ENCODE peak calls at places on chromosomes 16 and 17, in five cellular contexts. O is activated CD4-positive, alpha-beta T cell treated with anti-CD3 and anti-CD28 coated beads for 4 hours; F is stimulated activated CD8-positive, alpha-beta memory T cell treated with anti-CD3 and anti-CD28 coated beads, Interleukin-7, amount 100 ng/mL, for 1 hour; C is T-helper 1 cell; J is neuronal stem cell. G is an unnamed sample.

GRCh38 chr17:29048440-29049360 is 5.8 kb downstream of the PIPOX start:
- DNase-seq in O (no peak), F (no peak), C (no peak), J (no peak), G (no peak)

GRCh38 chr17:11981862-11982261 is 15.4 kb downstream of the ZNF18 start:
- DNase-seq in O (no peak), F (no peak), C (no peak), J (no peak), G (no peak)

GRCh38 chr17:76696763-76697701 is 13.7 kb downstream of the MXRA7 start:
- DNase-seq in O (no peak), F (no peak), C (no peak), J (no peak), G (no peak)

GRCh38 chr16:31664683-31665482 is 137.2 kb downstream of the AHSP start:
- DNase-seq in O (no peak), F (no peak), C (no peak), J (no peak), G (no peak)

GRCh38 chr17:4849011-4849536 is 15.9 kb downstream of the MINK1 start:
- DNase-seq in O (no peak), F (no peak), C (no peak), J (no peak), G (no peak)

GRCh38 chr16:67151431-67152097 is 766 bp upstream of the B3GNT9 start:
- DNase-seq in O (no peak), F (no peak), C (no peak), J (no peak), G (no peak)

GRCh38 chr17:36149296-36149820 is 27.1 kb downstream of the TBC1D3B start:
- DNase-seq in O (no peak), F (no peak), C (no peak), J (no peak), G (no peak)

GRCh38 chr17:74815671-74816370 is 39.7 kb upstream of the NAT9 start:
- DNase-seq in O (no peak), F (no peak), C (no peak), J (no peak), G (no peak)

GRCh38 chr16:30533748-30534367 is 800 bp downstream of the ZNF747 start:
- DNase-seq in O (no peak), F (no peak), C (no peak), J (no peak), G (no peak)

GRCh38 chr17:59845595-59846390 is 47.0 kb downstream of the TUBD1 start:
- DNase-seq in O (peak), F (no peak), C (no peak), J (no peak), G (peak)

GRCh38 chr17:77324227-77324626 is 183.5 kb downstream of the SEC14L1 start:
- DNase-seq in O (no peak), F (no peak), C (no peak), J (no peak), G (peak)

GRCh38 chr16:71645450-71645849 is 19.5 kb downstream of the MARVELD3 start:
- DNase-seq in O (no peak), F (no peak), C (no peak), J (no peak), G (no peak)

GRCh38 chr17:75670868-75671267 is 3.7 kb downstream of the SAP30BP start:
- DNase-seq in O (no peak), F (no peak), C (no peak), J (no peak), G (no peak)

G was measured in Peyer's patch.